ENCODE peak calls at places on chromosomes 3 and 15, in six cellular contexts. Z, I, E, V, Q and K are unnamed samples.

GRCh38 chr3:137998643-137999042 is 11.3 kb upstream of the CLDN18 start:
- DNase-seq in E (no peak), Q (no peak), Z (peak), V (no peak), I (no peak), K (no peak)

GRCh38 chr15:74053941-74054529 is 28.3 kb downstream of the GOLGA6A start:
- DNase-seq in E (peak), Q (peak), I (peak), V (peak), Z (peak), K (peak)

GRCh38 chr3:156678216-156678615 is 3.8 kb downstream of the TIPARP start:
- DNase-seq in I (no peak), Z (no peak), E (no peak), Q (no peak), V (no peak), K (no peak)

GRCh38 chr3:111907151-111907550 is 48.1 kb downstream of the PHLDB2 start:
- DNase-seq in Z (no peak), Q (no peak), E (no peak), I (no peak), V (no peak), K (no peak)

GRCh38 chr3:147572970-147573340 is 163.8 kb downstream of the ZIC1 start:
- DNase-seq in I (no peak), Q (no peak), Z (no peak), V (no peak), E (no peak), K (no peak)

GRCh38 chr3:150346956-150347863 is 60.9 kb upstream of the TSC22D2 start:
- DNase-seq in E (no peak), V (no peak), I (no peak), Q (peak), Z (no peak), K (no peak)

GRCh38 chr3:173037840-173038483 is 103.1 kb downstream of the SPATA16 start:
- DNase-seq in E (peak), Q (no peak), Z (no peak), V (no peak), I (no peak), K (no peak)

GRCh38 chr15:75214293-75215096 is 12.8 kb downstream of the C15orf39 start:
- DNase-seq in Z (no peak), I (no peak), V (no peak), Q (no peak), E (no peak), K (no peak)

GRCh38 chr3:27669505-27670085 is 52.5 kb downstream of the EOMES start:
- DNase-seq in V (no peak), Z (no peak), E (no peak), I (no peak), Q (no peak), K (no peak)

GRCh38 chr15:40290540-40291087 is 7.8 kb upstream of the ANKRD63 start:
- DNase-seq in E (no peak), Z (no peak), Q (no peak), I (no peak), V (no peak), K (no peak)

GRCh38 chr3:10558726-10559125 is 53.3 kb upstream of the ATP2B2 start:
- DNase-seq in E (no peak), Q (no peak), Z (no peak), I (no peak), V (no peak), K (peak)

GRCh38 chr15:78415284-78415683 is 22.7 kb upstream of the IREB2 start:
- DNase-seq in Z (no peak), E (peak), Q (no peak), V (no peak), I (no peak), K (no peak)

GRCh38 chr3:129077222-129077621 is 16.6 kb downstream of the GP9 start:
- DNase-seq in Q (peak), Z (no peak), I (no peak), E (peak), V (no peak), K (no peak)

GRCh38 chr15:99010743-99011142 is 3.2 kb upstream of the PGPEP1L start:
- DNase-seq in Z (no peak), V (no peak), Q (peak), I (no peak), E (no peak), K (no peak)

GRCh38 chr3:190560284-190560895 is 46.5 kb downstream of the IL1RAP start:
- DNase-seq in Q (no peak), V (no peak), E (no peak), I (no peak), Z (no peak), K (no peak)

GRCh38 chr15:88700716-88701115 is 61.9 kb downstream of the ISG20 start:
- DNase-seq in E (no peak), V (no peak), Z (no peak), I (no peak), Q (no peak), K (no peak)

GRCh38 chr3:133849346-133849745 is 43.7 kb downstream of the SRPRB start:
- DNase-seq in Z (no peak), Q (no peak), E (no peak), I (no peak), V (no peak), K (no peak)

GRCh38 chr3:52056521-52056967 is at the start of gene DUSP7:
- DNase-seq in Q (peak), I (peak), E (no peak), Z (peak), V (peak), K (no peak)

GRCh38 chr3:48591886-48592518 is 3.1 kb downstream of the COL7A1 start:
- DNase-seq in Z (no peak), Q (no peak), E (no peak), V (no peak), I (no peak), K (no peak)

GRCh38 chr15:61195116-61196002 is 33.7 kb downstream of the RORA start:
- DNase-seq in Z (no peak), V (no peak), E (peak), I (no peak), Q (peak), K (no peak)

GRCh38 chr3:37031115-37031682 is 37.9 kb downstream of the MLH1 start:
- DNase-seq in E (no peak), I (no peak), Z (no peak), Q (peak), V (no peak), K (no peak)

GRCh38 chr15:20348900-20349773 is 192.5 kb downstream of the GOLGA6L6 start:
- DNase-seq in E (no peak), I (no peak), Z (peak), Q (no peak), V (no peak), K (peak)

GRCh38 chr15:68055224-68055705 is 1.1 kb downstream of the PIAS1 start:
- DNase-seq in E (peak), I (peak), V (no peak), Z (no peak), Q (peak), K (no peak)

GRCh38 chr3:108218811-108219210 is 3.4 kb downstream of the IFT57 start:
- DNase-seq in E (no peak), Z (no peak), Q (peak), I (no peak), V (no peak), K (no peak)

GRCh38 chr3:59424268-59425010 is 374.6 kb upstream of the CFAP20DC start:
- DNase-seq in Q (peak), V (no peak), Z (no peak), I (no peak), E (no peak), K (no peak)

GRCh38 chr3:149590691-149591441 is 67.0 kb downstream of the WWTR1 start:
- DNase-seq in I (no peak), E (peak), V (no peak), Q (no peak), Z (no peak), K (no peak)

GRCh38 chr3:12100784-12101183 is 57.9 kb downstream of the TIMP4 start:
- DNase-seq in Q (no peak), Z (no peak), E (no peak), V (no peak), I (no peak), K (no peak)

GRCh38 chr3:75144396-75144795 is 519.7 kb upstream of the FRG2C start:
- DNase-seq in V (no peak), Z (no peak), E (no peak), I (no peak), Q (no peak), K (no peak)

GRCh38 chr3:127068111-127068810 is 85.3 kb downstream of the PLXNA1 start:
- DNase-seq in Q (no peak), E (no peak), I (no peak), Z (no peak), V (no peak), K (no peak)

GRCh38 chr15:63060699-63061098 is 18.2 kb downstream of the TPM1 start:
- DNase-seq in Z (no peak), Q (no peak), I (no peak), V (no peak), E (no peak), K (no peak)

GRCh38 chr15:59678620-59679019 is 10.5 kb downstream of the BNIP2 start:
- DNase-seq in I (no peak), Q (no peak), Z (no peak), E (peak), V (no peak), K (no peak)

GRCh38 chr15:31216210-31216911 is 110.3 kb upstream of the KLF13 start:
- DNase-seq in V (peak), I (peak), Z (peak), E (no peak), Q (no peak), K (peak)

GRCh38 chr3:186713499-186713898 is 3.7 kb upstream of the KNG1 start:
- DNase-seq in I (no peak), Q (no peak), E (peak), Z (no peak), V (no peak), K (no peak)

GRCh38 chr3:29212789-29213433 is 68.0 kb upstream of the RBMS3 start:
- DNase-seq in E (no peak), I (no peak), Q (no peak), Z (no peak), V (no peak), K (no peak)

GRCh38 chr15:68368731-68369435 is 63.1 kb downstream of the ITGA11 start:
- DNase-seq in Q (peak), Z (no peak), V (no peak), E (peak), I (no peak), K (no peak)

GRCh38 chr3:119628390-119628789 is 30.7 kb downstream of the PLA1A start:
- DNase-seq in E (no peak), Z (no peak), V (no peak), I (no peak), Q (no peak), K (no peak)

GRCh38 chr3:106720510-106720909 is 656.7 kb upstream of the CCDC54 start:
- DNase-seq in E (no peak), Z (no peak), V (no peak), Q (no peak), I (no peak), K (no peak)

GRCh38 chr3:159669753-159670152 is 318.9 kb upstream of the IL12A start:
- DNase-seq in E (no peak), V (no peak), Q (peak), I (no peak), Z (no peak), K (no peak)

GRCh38 chr3:99868438-99868723 is 50.7 kb downstream of the CMSS1 start:
- DNase-seq in Z (no peak), Q (peak), E (peak), I (peak), V (no peak), K (no peak)

GRCh38 chr3:62329970-62330369 is 43.4 kb downstream of the FEZF2 start:
- DNase-seq in V (no peak), E (no peak), Q (no peak), Z (no peak), I (no peak), K (no peak)

GRCh38 chr3:62332017-62332416 is 41.3 kb downstream of the FEZF2 start:
- DNase-seq in Q (no peak), Z (no peak), E (no peak), I (no peak), V (no peak), K (no peak)

GRCh38 chr3:62332771-62333381 is 40.5 kb downstream of the FEZF2 start:
- DNase-seq in I (peak), E (peak), Z (no peak), Q (peak), V (no peak), K (no peak)

DNA sequence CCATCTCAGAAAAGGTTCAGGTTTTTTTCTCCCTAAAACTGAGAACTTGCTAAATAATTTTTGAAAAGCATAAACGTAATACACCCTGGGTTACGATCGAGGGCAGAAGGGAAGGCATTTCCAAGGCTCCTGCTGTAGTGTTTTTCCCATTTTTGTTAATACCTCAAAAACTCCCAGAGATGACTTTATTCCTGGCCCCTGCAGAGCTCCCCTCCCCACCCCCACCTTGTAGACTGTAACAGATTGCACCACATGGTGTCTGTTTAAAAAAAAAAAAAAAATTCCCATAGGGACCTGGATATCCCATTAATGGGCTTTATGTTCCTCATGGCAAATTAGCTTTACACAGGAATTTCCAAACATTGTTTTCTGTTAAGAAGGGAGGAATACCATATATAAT is 38.2 kb downstream of the FEZF2 start:
- DNase-seq in E (no peak), I (no peak), Q (no peak), V (no peak), Z (no peak), K (no peak)
- H3K27ac ChIP-seq in E (no peak), I (no peak), Q (no peak), V (no peak), Z (no peak), K (no peak)

DNA sequence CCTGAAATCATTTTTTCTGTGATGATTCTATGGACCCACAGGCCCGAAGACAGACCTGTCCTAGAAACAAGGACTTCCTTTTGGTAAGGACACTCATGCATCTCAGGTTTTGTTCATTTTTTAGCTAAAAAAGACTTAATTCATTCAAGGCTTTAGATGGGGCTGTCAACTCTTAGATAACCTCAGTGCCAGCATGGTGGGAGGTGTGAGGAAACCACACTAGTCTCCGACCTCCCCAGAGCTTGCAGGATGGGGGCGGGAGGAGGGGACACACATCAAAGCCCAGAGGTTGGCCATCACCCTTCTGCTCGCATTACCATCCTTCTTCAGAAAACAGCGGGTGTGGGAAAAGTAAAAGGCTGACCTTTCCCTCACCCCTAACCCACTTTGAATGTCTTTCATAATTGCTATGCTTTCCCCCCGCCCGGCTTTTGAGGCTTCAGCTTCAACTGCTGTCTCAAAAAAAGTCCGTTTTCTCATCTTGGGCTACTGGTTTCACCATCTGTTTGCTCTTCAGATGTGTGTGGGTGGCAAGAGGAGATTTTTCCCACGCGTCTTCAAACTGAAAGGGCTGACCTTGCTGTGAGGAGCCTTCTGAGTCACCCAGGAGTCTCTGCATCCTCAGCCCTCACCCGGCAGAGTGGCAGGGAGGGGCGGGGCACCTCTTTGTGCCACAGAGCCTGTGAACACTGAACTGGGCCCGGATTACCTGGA is 27.6 kb upstream of the CXCR6 start:
- DNase-seq in Z (peak), Q (peak), E (no peak), V (no peak), I (no peak), K (peak)
- TF ChIP-seq POLR2A in Z (no peak), Q (no peak), E (no peak), V (no peak), I (no peak), K (no peak)

DNA sequence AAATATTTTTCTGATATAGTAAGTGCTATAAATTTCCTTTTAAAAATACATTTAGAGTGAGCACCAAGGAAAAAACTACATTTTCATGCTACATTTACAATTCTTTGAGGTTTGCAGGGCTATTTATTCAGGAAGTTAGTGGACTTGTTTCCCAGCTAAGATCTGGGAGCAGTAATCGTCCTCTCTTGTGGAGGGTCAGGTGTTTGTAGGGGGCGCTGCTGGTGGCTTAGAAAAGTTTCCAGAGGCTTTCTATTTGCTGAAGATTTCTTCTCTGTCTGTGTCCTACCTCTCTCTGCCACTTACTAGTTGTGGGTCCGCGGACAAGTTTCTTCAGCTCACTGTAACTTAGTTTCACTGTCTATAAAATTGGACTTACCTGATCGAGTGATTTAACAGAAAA is 163.9 kb downstream of the PEX5L start:
- DNase-seq in V (no peak), Z (no peak), I (no peak), Q (no peak), E (no peak), K (no peak)
- H3K27ac ChIP-seq in V (no peak), Z (no peak), I (no peak), Q (no peak), E (no peak), K (no peak)

GRCh38 chr3:157981819-157982218 is 124.4 kb downstream of the SHOX2 start:
- DNase-seq in Z (no peak), Q (no peak), I (no peak), V (no peak), E (no peak), K (no peak)

GRCh38 chr3:157982359-157982758 is 123.9 kb downstream of the SHOX2 start:
- DNase-seq in E (no peak), V (no peak), Z (no peak), Q (no peak), I (no peak), K (no peak)
- TF ChIP-seq POLR2A in E (no peak), V (no peak), Z (no peak), Q (no peak), I (no peak), K (no peak)

DNA sequence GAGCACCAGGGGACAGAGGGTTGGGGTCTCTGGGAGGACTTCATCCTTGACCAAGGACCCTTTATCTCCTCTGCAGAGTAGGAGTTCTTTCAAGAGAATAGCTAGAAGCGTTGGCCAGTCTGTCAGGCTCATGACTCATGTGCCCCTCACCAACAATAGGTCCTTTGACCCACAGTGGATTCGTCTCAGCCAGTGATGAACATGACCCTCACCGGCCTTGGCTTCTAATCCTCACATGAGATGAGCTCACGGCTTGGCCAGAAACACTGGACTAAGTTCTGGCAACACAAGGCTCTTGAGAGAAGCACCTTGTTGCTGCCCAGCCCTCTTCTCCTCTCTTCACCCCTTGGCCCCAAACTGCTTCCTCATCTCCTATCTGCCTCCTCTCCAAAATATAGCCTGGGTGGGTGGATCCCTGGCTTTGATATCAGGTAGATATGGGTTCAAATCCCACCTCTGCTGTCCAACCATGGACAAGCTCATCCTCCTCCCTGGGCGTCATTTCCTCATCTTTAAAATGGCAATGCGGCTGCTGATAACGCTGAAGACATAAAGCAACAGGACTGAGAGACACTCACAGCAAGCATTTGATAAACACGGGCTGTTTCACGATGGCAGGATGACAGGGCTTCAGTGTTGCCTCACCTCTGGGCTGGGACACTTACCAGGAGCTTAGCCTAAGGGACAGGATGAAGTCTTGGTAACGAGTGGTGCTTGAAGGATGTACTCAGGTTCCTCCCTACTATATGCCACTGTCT is 446.7 kb upstream of the PROK2 start:
- DNase-seq in V (peak), E (no peak), Z (no peak), I (no peak), Q (no peak), K (no peak)
- H3K27ac ChIP-seq in V (no peak), E (no peak), Z (no peak), I (peak), Q (no peak), K (no peak)

GRCh38 chr3:177357352-177358084 is 160.2 kb upstream of the TBL1XR1 start:
- DNase-seq in Z (peak), V (peak), I (no peak), E (peak), Q (peak), K (no peak)
- TF ChIP-seq POLR2A in Z (no peak), V (no peak), I (no peak), E (peak), Q (no peak), K (no peak)